ENCODE peak calls at places on chromosomes 7 and 10, in six cellular contexts. L is IMR-90; P is right cardiac atrium; O is CD4-positive, alpha-beta T cell; Z is transverse colon; W is mesenchymal stem cell. J is an unnamed sample.

GRCh38 chr7:135224027-135224426 is 9.6 kb upstream of the STRA8 start:
- DNase-seq in O (no peak), P (no peak), Z (no peak), W (no peak), L (no peak), J (no peak)

GRCh38 chr10:132064771-132065437 is 842 bp upstream of the JAKMIP3 start:
- DNase-seq in W (no peak), Z (no peak), O (no peak), P (no peak), L (no peak), J (no peak)

GRCh38 chr10:33521062-33521461 is 186.6 kb upstream of the NRP1 start:
- DNase-seq in W (peak; percentile 8), L (no peak), P (no peak), Z (no peak), O (no peak), J (no peak)

GRCh38 chr10:90862908-90863514 is 5.2 kb upstream of the HTR7 start:
- DNase-seq in W (peak; percentile 50), L (peak; percentile 47), P (no peak), O (no peak), Z (no peak), J (peak; percentile 35)

GRCh38 chr10:62829622-62830021 is 13.5 kb upstream of the EGR2 start:
- DNase-seq in Z (no peak), P (no peak), O (no peak), W (no peak), L (no peak), J (no peak)

GRCh38 chr10:18368681-18369080 is 228.5 kb downstream of the CACNB2 start:
- DNase-seq in W (peak; percentile 11), L (peak; percentile 77), P (no peak), O (no peak), Z (no peak), J (no peak)

GRCh38 chr10:43683451-43684197 is 34.9 kb upstream of the ZNF32 start:
- DNase-seq in Z (no peak), P (no peak), L (peak; percentile 12), W (peak; percentile 25), O (no peak), J (no peak)

GRCh38 chr7:26681819-26682418 is 182.5 kb downstream of the SKAP2 start:
- DNase-seq in W (peak; percentile 34), O (no peak), Z (no peak), P (no peak), L (peak; percentile 35), J (no peak)

GRCh38 chr10:35340975-35341374 is 4.7 kb downstream of the CCNY start:
- DNase-seq in P (peak; percentile 73), Z (no peak), L (peak; percentile 25), O (no peak), W (peak; percentile 38), J (peak; percentile 11)

GRCh38 chr7:125661006-125661405 is 731.4 kb upstream of the POT1 start:
- DNase-seq in W (peak; percentile 58), P (no peak), O (no peak), Z (no peak), L (no peak), J (no peak)

GRCh38 chr7:43602271-43602670 is 19.4 kb downstream of the STK17A start:
- DNase-seq in W (no peak), P (no peak), L (no peak), O (no peak), Z (no peak), J (no peak)

GRCh38 chr10:62027841-62028501 is 126.5 kb downstream of the ARID5B start:
- DNase-seq in Z (no peak), L (peak; percentile 57), O (no peak), W (peak; percentile 59), P (no peak), J (peak; percentile 85)

GRCh38 chr7:24733414-24734060 is 23.7 kb downstream of the GSDME start:
- DNase-seq in Z (no peak), O (no peak), L (no peak), P (no peak), W (no peak), J (peak; percentile 25)

GRCh38 chr7:41097501-41097900 is 605.4 kb downstream of the INHBA start:
- DNase-seq in O (no peak), P (no peak), L (peak; percentile 95), Z (no peak), W (peak; percentile 18), J (peak; percentile 95)

GRCh38 chr7:100682228-100682741 is 8.7 kb downstream of the GNB2 start:
- DNase-seq in P (no peak), O (no peak), W (no peak), L (peak; percentile 45), Z (peak; percentile 8), J (no peak)

GRCh38 chr7:47776335-47776734 is 171.9 kb downstream of the PKD1L1 start:
- DNase-seq in W (no peak), O (no peak), Z (no peak), P (no peak), L (no peak), J (peak; percentile 37)

GRCh38 chr7:11911900-11912299 is 79.9 kb upstream of the THSD7A start:
- DNase-seq in O (no peak), W (no peak), L (no peak), P (no peak), Z (no peak), J (no peak)

GRCh38 chr7:44273681-44274622 is 51.4 kb downstream of the CAMK2B start:
- DNase-seq in P (peak; percentile 2), W (no peak), Z (no peak), L (no peak), O (no peak), J (no peak)

GRCh38 chr7:42480304-42480665 is 243.3 kb upstream of the GLI3 start:
- DNase-seq in L (no peak), Z (no peak), W (no peak), O (no peak), P (no peak), J (peak; percentile 72)

GRCh38 chr7:116977172-116977571 is 23.9 kb downstream of the ST7 start:
- DNase-seq in W (peak; percentile 35), O (no peak), Z (no peak), L (peak; percentile 66), P (no peak), J (no peak)

GRCh38 chr10:84237199-84238051 is 3.9 kb downstream of the LRIT1 start:
- DNase-seq in L (no peak), Z (no peak), P (peak; percentile 32), W (no peak), O (no peak), J (no peak)

GRCh38 chr10:26274391-26274790 is 57.8 kb downstream of the GAD2 start:
- DNase-seq in O (no peak), L (no peak), P (no peak), Z (no peak), W (no peak), J (no peak)

GRCh38 chr7:99631311-99632109 is 14.8 kb downstream of the ZSCAN25 start:
- DNase-seq in O (no peak), W (no peak), P (no peak), L (peak; percentile 13), Z (no peak), J (peak; percentile 79)

GRCh38 chr10:44689368-44689767 is 221.8 kb upstream of the TMEM72 start:
- DNase-seq in P (no peak), L (peak; percentile 10), W (no peak), Z (no peak), O (no peak), J (no peak)

GRCh38 chr10:100567826-100568225 is 32.1 kb downstream of the HIF1AN start:
- DNase-seq in W (no peak), L (no peak), P (no peak), Z (no peak), O (no peak), J (no peak)

GRCh38 chr7:27210441-27211083 is 10.7 kb upstream of the HOXA13 start:
- DNase-seq in O (no peak), P (peak; percentile 52), W (peak; percentile 45), L (peak; percentile 32), Z (peak; percentile 82), J (peak; percentile 20)

DNA sequence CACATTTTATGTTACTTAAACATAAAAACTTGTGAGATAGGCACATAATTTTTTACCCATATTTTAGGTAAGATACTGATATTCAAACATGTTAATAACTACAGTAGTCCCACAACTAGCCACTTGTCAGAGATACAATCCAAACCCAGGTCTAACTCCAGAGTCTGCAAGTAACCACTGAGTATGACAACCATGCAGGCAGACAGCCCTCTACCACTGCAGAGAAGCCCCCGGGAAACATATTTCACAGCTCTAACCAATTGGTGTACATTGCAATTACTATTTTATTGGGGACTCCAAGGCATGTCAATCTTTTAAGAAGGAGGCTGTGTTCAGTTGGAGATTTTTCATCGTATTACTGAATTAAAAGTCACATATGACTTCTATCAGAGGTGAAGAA is 107.2 kb upstream of the FAM133B start:
- DNase-seq in L (no peak), O (no peak), W (no peak), P (no peak), Z (no peak), J (no peak)
- H3K27ac ChIP-seq in L (peak overlapping the region; percentile 50), O (no peak overlapping the region), W (peak overlapping the region; percentile 88), P (no peak overlapping the region), Z (peak overlapping the region; percentile 83), J (peak overlapping the region; percentile 84)

GRCh38 chr7:75967055-75967454 is 27.3 kb downstream of the TMEM120A start:
- DNase-seq in L (no peak), P (no peak), W (no peak), Z (no peak), O (no peak), J (no peak)

GRCh38 chr7:75965617-75966016 is 28.8 kb downstream of the TMEM120A start:
- DNase-seq in Z (no peak), L (no peak), P (no peak), O (no peak), W (no peak), J (no peak)

GRCh38 chr7:75967573-75967997 is 26.8 kb downstream of the TMEM120A start:
- DNase-seq in W (peak; percentile 59), Z (no peak), O (no peak), P (peak; percentile 61), L (peak; percentile 21), J (no peak)

GRCh38 chr7:75968012-75968411 is 26.4 kb downstream of the TMEM120A start:
- DNase-seq in Z (no peak), O (no peak), W (no peak), L (no peak), P (no peak), J (no peak)

GRCh38 chr7:75966209-75966961 is 28.0 kb downstream of the TMEM120A start:
- DNase-seq in W (no peak), O (no peak), P (peak; percentile 85), L (no peak), Z (no peak), J (no peak)
- H3K27ac ChIP-seq in W (no peak overlapping the region), O (no peak overlapping the region), P (peak overlapping the region; percentile 53), L (no peak overlapping the region), Z (peak overlapping the region; percentile 85), J (no peak overlapping the region)

GRCh38 chr10:71990706-71991269 is 26.6 kb downstream of the CHST3 start:
- DNase-seq in W (no peak), Z (no peak), O (no peak), P (peak; percentile 53), L (no peak), J (peak; percentile 96)
- H3K27ac ChIP-seq in W (no peak overlapping the region), Z (no peak overlapping the region), O (no peak overlapping the region), P (no peak overlapping the region), L (no peak overlapping the region), J (peak overlapping the region; percentile 75)

DNA sequence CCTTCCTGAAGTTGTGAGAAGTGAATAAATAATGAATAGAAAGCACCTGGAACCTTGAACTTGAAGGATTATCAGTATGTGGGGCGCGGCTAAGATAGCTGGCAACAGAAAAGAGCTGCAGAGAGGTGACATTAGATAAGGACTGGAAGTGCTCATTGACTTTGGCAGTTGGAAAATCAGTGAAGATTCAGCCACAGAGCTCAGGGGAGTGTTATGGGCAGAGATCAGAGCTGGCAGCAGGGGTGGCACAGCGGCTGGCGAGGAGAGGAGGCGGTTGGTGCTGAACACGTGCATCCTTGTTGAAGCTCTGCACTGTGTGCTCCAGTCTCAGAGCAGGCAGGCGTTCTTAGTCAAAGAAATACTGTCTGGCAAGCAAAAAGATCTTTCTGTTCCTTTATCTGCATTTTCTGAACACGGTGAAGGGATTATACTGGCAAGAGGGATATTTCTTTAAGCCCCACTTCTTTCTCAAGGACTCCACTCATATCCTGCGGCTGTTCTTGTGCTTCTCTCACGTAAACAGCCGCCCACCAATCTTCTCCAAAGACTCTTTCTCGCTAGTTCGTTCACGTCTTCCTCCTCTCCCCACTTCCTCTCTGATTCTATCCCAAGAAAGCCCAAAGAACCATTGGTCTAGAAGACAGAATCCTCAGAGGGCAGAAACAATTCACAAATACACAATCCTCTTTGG is 38.7 kb upstream of the ADD3 start:
- DNase-seq in O (no peak), L (no peak), P (no peak), W (peak; percentile 32), Z (peak; percentile 42), J (no peak)
- H3K27ac ChIP-seq in O (no peak overlapping the region), L (peak overlapping the region; percentile 10), P (peak overlapping the region; percentile 70), W (no peak overlapping the region), Z (peak overlapping the region; percentile 33), J (no peak overlapping the region)

J was measured in mammary epithelial cell.